ENCODE peak calls at places on chromosomes 2 and 18, in six cellular contexts. J is kidney, D is Panc1, R is PC-9, V is tibial nerve, L is left ventricle myocardium inferior. W is an unnamed sample.

GRCh38 chr2:174844295-174844708 is 80.0 kb upstream of the CHRNA1 start:
- DNase-seq in J (no peak), D (no peak), R (no peak), V (no peak), L (no peak), W (no peak)

GRCh38 chr2:96541753-96542152 is 5.2 kb downstream of the ARID5A start:
- DNase-seq in J (no peak), D (no peak), R (no peak), V (no peak), L (no peak), W (peak; percentile 35)

GRCh38 chr2:162197095-162197825 is 45.2 kb upstream of the GCG start:
- DNase-seq in J (no peak), D (no peak), R (no peak), V (no peak), L (no peak), W (no peak)

GRCh38 chr18:28178720-28179119 is 1.8 kb upstream of the CDH2 start:
- DNase-seq in J (no peak), D (no peak), R (no peak), V (no peak), L (no peak), W (no peak)

GRCh38 chr18:78650926-78651325 is 328.7 kb upstream of the SALL3 start:
- DNase-seq in J (no peak), D (no peak), R (no peak), V (no peak), L (no peak), W (no peak)

GRCh38 chr2:216202602-216203250 is 93.6 kb downstream of the XRCC5 start:
- DNase-seq in J (no peak), D (no peak), R (no peak), V (no peak), L (no peak), W (no peak)

GRCh38 chr2:238320648-238321281 is 447 bp downstream of the TRAF3IP1 start:
- DNase-seq in J (peak; percentile 82), D (no peak), R (no peak), V (no peak), L (peak; percentile 21), W (peak; percentile 70)

GRCh38 chr2:20650412-20650879 is 452 bp downstream of the HS1BP3 start:
- DNase-seq in J (peak; percentile 82), D (no peak), R (no peak), V (no peak), L (no peak), W (no peak)

GRCh38 chr2:61485281-61485680 is 14.4 kb upstream of the USP34 start:
- DNase-seq in J (no peak), D (no peak), R (no peak), V (no peak), L (no peak), W (no peak)

GRCh38 chr2:37125404-37125803 is 31.4 kb downstream of the EIF2AK2 start:
- DNase-seq in J (no peak), D (no peak), R (no peak), V (no peak), L (no peak), W (no peak)

GRCh38 chr18:76822510-76823165 is at the start of gene ZNF236:
- DNase-seq in J (peak; percentile 94), D (no peak), R (no peak), V (peak; percentile 50), L (peak; percentile 79), W (peak; percentile 86)

GRCh38 chr2:48795065-48795464 is 39.5 kb upstream of the LHCGR start:
- DNase-seq in J (no peak), D (no peak), R (no peak), V (no peak), L (no peak), W (no peak)

GRCh38 chr2:236376566-236377244 is 112.5 kb upstream of the ASB18 start:
- DNase-seq in J (no peak), D (no peak), R (no peak), V (no peak), L (no peak), W (no peak)

GRCh38 chr2:28359222-28360065 is 33.2 kb upstream of the FOSL2 start:
- DNase-seq in J (no peak), D (peak; percentile 27), R (peak; percentile 93), V (no peak), L (peak; percentile 32), W (no peak)

GRCh38 chr18:36468161-36468560 is 170.6 kb downstream of the FHOD3 start:
- DNase-seq in J (no peak), D (no peak), R (no peak), V (no peak), L (peak; percentile 75), W (no peak)
- H3K4me1 ChIP-seq in J (peaks cover 5% of the 10 kb centered on the region), D (peaks cover 9% of the 10 kb centered on the region), R (no peaks in the 10 kb centered on the region), V (no peaks in the 10 kb centered on the region), L (peaks cover 75% of the 10 kb centered on the region), W (no peaks in the 10 kb centered on the region)

GRCh38 chr2:112686348-112687217 is 34.2 kb upstream of the NT5DC4 start:
- DNase-seq in J (no peak), D (no peak), R (no peak), V (no peak), L (no peak), W (no peak)

GRCh38 chr2:112685167-112685884 is 35.5 kb upstream of the NT5DC4 start:
- DNase-seq in J (no peak), D (no peak), R (no peak), V (no peak), L (no peak), W (no peak)

GRCh38 chr2:112683550-112684414 is 37.0 kb upstream of the NT5DC4 start:
- DNase-seq in J (no peak), D (no peak), R (peak; percentile 46), V (no peak), L (no peak), W (no peak)

GRCh38 chr2:112682101-112682500 is 36.4 kb downstream of the SLC20A1 start:
- DNase-seq in J (no peak), D (no peak), R (no peak), V (no peak), L (no peak), W (no peak)

GRCh38 chr2:112684415-112684775 is 36.4 kb upstream of the NT5DC4 start:
- DNase-seq in J (no peak), D (no peak), R (no peak), V (no peak), L (no peak), W (no peak)
- H3K4me1 ChIP-seq in J (no peaks in the 10 kb centered on the region), D (no peaks in the 10 kb centered on the region), R (peaks cover 51% of the 10 kb centered on the region), V (no peaks in the 10 kb centered on the region), L (peaks cover 4% of the 10 kb centered on the region), W (peaks cover 23% of the 10 kb centered on the region)

DNA sequence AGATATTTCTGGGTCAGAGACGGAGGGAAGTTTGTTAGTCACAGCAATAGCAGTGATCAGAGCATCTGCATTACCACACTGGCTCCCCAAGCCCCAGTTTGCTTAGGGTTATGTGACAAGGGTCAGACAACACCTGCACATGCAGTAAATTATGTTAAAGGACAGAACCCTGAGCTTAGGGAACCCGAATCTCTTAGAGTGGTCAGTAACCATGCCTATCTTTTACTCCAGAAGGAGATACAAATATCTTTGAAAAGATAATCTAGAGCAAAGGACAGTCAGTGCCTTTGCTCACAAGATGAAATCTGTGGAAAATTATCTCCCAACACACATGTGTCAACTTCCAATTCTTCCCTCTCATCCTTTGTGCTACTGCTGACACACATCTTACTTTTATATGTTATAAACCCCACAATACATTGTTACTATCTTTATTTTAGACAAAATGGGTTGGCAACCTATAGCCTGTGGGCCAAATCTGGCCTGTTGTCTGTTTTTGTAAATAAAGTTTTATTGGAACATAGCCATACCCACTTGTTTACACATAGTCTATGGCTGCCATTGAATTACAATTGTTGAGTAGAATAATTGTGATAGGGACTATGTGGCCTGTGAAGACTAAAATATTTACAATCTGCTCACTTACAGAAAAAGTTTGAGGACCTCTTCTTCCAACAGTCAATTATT is 158.9 kb upstream of the SMAD7 start:
- DNase-seq in J (no peak), D (no peak), R (no peak), V (no peak), L (no peak), W (no peak)
- H3K4me1 ChIP-seq in J (no peaks in the 10 kb centered on the region), D (no peaks in the 10 kb centered on the region), R (peaks cover 11% of the 10 kb centered on the region), V (no peaks in the 10 kb centered on the region), L (no peaks in the 10 kb centered on the region), W (no peaks in the 10 kb centered on the region)

GRCh38 chr2:54969295-54969939 is 80.8 kb downstream of the RTN4 start:
- DNase-seq in J (no peak), D (no peak), R (no peak), V (no peak), L (no peak), W (no peak)
- H3K4me1 ChIP-seq in J (no peaks in the 10 kb centered on the region), D (peaks cover 61% of the 10 kb centered on the region), R (no peaks in the 10 kb centered on the region), V (no peaks in the 10 kb centered on the region), L (peaks cover 50% of the 10 kb centered on the region), W (peaks cover 39% of the 10 kb centered on the region)

GRCh38 chr2:121888189-121888557 is 132.7 kb downstream of the TSN start:
- DNase-seq in J (no peak), D (no peak), R (no peak), V (no peak), L (no peak), W (no peak)

GRCh38 chr2:121887513-121888188 is 132.2 kb downstream of the TSN start:
- DNase-seq in J (peak; percentile 51), D (no peak), R (no peak), V (no peak), L (no peak), W (no peak)

GRCh38 chr2:121884515-121884915 is 129.1 kb downstream of the TSN start:
- DNase-seq in J (no peak), D (no peak), R (no peak), V (no peak), L (no peak), W (no peak)

GRCh38 chr2:121886059-121886458 is 130.6 kb downstream of the TSN start:
- DNase-seq in J (no peak), D (no peak), R (no peak), V (no peak), L (no peak), W (no peak)

DNA sequence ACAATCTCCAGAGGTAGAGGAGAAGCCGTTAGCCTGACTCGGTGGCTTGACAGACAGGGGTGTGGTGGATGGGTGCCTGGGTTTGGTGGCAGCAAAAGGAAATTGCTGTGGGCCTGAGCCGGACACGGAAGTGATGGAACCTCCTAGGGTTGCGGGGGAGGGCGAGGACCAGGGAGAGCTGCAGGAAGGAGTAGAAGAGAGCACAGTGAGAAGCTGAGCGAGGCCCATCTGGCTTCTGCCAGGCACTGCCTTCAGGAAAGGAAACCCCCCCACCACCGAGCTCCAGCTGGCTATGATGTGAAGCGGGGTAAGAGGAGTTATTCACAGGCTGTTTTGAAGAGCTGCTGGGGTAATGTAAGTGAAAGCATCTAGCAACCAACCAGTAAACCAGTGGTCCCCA is 134.6 kb downstream of the TSN start:
- DNase-seq in J (no peak), D (no peak), R (no peak), V (no peak), L (no peak), W (no peak)
- H3K4me1 ChIP-seq in J (no peaks in the 10 kb centered on the region), D (no peaks in the 10 kb centered on the region), R (no peaks in the 10 kb centered on the region), V (no peaks in the 10 kb centered on the region), L (no peaks in the 10 kb centered on the region), W (no peaks in the 10 kb centered on the region)

DNA sequence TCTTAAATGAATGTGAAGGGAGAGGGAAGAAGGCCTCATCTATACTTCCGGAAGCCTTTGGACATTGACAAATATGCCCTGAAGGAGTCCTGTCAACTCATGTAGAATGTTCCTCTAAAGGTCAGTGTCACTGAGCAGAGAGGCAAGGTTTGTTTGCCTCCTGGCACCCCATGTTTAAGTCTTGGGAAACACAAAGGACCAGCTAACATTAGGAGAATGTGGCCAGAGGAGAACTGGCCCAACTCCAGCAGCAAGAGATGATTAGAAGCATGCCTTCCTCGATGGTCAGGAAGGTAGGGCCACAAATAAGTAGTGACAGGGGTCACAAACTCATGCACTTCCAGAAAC is 5.7 kb downstream of the DYSF start:
- DNase-seq in J (no peak), D (no peak), R (peak; percentile 98), V (no peak), L (no peak), W (no peak)
- H3K4me1 ChIP-seq in J (peaks cover 27% of the 10 kb centered on the region), D (no peaks in the 10 kb centered on the region), R (peaks cover 68% of the 10 kb centered on the region), V (no peaks in the 10 kb centered on the region), L (peaks cover 100% of the 10 kb centered on the region), W (peaks cover 8% of the 10 kb centered on the region)

GRCh38 chr2:160373263-160374019 is 120.2 kb downstream of the RBMS1 start:
- DNase-seq in J (no peak), D (no peak), R (no peak), V (no peak), L (no peak), W (no peak)
- H3K4me1 ChIP-seq in J (peaks cover 43% of the 10 kb centered on the region), D (peaks cover 15% of the 10 kb centered on the region), R (no peaks in the 10 kb centered on the region), V (peaks cover 5% of the 10 kb centered on the region), L (peaks cover 100% of the 10 kb centered on the region), W (peaks cover 84% of the 10 kb centered on the region)